ENCODE peak calls at places on chromosomes 12 and 14, in six cellular contexts. C, I, R, H, A and W are unnamed samples.

GRCh38 chr14:77123381-77124344 is 17.9 kb downstream of the ZDHHC22 start:
- DNase-seq in I (peak; percentile 84), R (no peak), C (no peak), H (no peak), A (peak; percentile 68), W (no peak)

GRCh38 chr12:20438307-20438779 is 70.0 kb downstream of the PDE3A start:
- DNase-seq in H (no peak), A (no peak), I (no peak), R (no peak), C (no peak), W (no peak)

GRCh38 chr12:325886-326285 is 63.2 kb downstream of the KDM5A start:
- DNase-seq in I (no peak), C (no peak), R (no peak), H (no peak), A (no peak), W (no peak)

GRCh38 chr14:31128601-31129526 is 78.7 kb downstream of the HECTD1 start:
- DNase-seq in A (no peak), I (no peak), R (no peak), H (no peak), C (no peak), W (no peak)

GRCh38 chr12:12017798-12018197 is 52.9 kb upstream of the BCL2L14 start:
- DNase-seq in C (no peak), H (no peak), A (no peak), I (peak; percentile 50), R (no peak), W (no peak)

GRCh38 chr12:111753144-111753881 is 13.4 kb upstream of the ALDH2 start:
- DNase-seq in R (peak; percentile 42), A (no peak), C (no peak), H (no peak), I (peak; percentile 92), W (no peak)

GRCh38 chr14:99560946-99561683 is 42.9 kb downstream of the CCDC85C start:
- DNase-seq in I (no peak), C (no peak), A (no peak), H (no peak), R (no peak), W (no peak)

GRCh38 chr12:26833692-26834168 is 736 bp upstream of the ITPR2 start:
- DNase-seq in C (peak; percentile 65), H (no peak), R (no peak), I (peak; percentile 57), A (peak; percentile 84), W (peak; percentile 20)

GRCh38 chr14:24053548-24054323 is 1.9 kb downstream of the CARMIL3 start:
- DNase-seq in I (peak; percentile 8), H (no peak), R (no peak), C (no peak), A (no peak), W (no peak)

GRCh38 chr12:114248527-114248926 is 157.4 kb downstream of the TBX5 start:
- DNase-seq in H (no peak), I (no peak), C (no peak), A (no peak), R (no peak), W (no peak)

GRCh38 chr12:132593938-132594358 is 16.4 kb downstream of the LRCOL1 start:
- DNase-seq in C (no peak), I (peak; percentile 91), R (peak; percentile 47), H (no peak), A (peak; percentile 61), W (peak; percentile 98)

GRCh38 chr12:28253175-28253641 is 63.0 kb downstream of the CCDC91 start:
- DNase-seq in R (no peak), C (no peak), I (no peak), H (peak; percentile 42), A (no peak), W (no peak)

GRCh38 chr12:30962047-30962446 is 35.5 kb downstream of the TSPAN11 start:
- DNase-seq in I (no peak), A (no peak), H (no peak), C (no peak), R (no peak), W (no peak)

GRCh38 chr12:109927622-109928021 is 27.5 kb downstream of the TCHP start:
- DNase-seq in H (peak; percentile 11), C (peak; percentile 62), I (peak; percentile 80), A (peak; percentile 51), R (no peak), W (no peak)